ENCODE peak calls at places on chromosome 19, in six cellular contexts. S is left ventricle myocardium inferior, U is breast epithelium, Z is tibial nerve, B is endothelial cell of umbilical vein, M is heart right ventricle. T is an unnamed sample.

GRCh38 chr19:2659856-2660432 is 42.5 kb downstream of the GNG7 start:
- DNase-seq in M (no peak), Z (no peak), U (no peak), B (no peak), S (no peak), T (no peak)

GRCh38 chr19:3466630-3467029 is 13.7 kb downstream of the SMIM24 start:
- DNase-seq in U (peak; percentile 88), B (no peak), M (peak; percentile 31), Z (no peak), S (no peak), T (no peak)

GRCh38 chr19:14476663-14477401 is 1.7 kb upstream of the PTGER1 start:
- DNase-seq in U (no peak), S (no peak), B (no peak), Z (no peak), M (no peak), T (peak; percentile 68)

GRCh38 chr19:6997679-6998445 is 23.4 kb downstream of the MBD3L2B start:
- DNase-seq in M (no peak), B (no peak), S (no peak), U (no peak), Z (no peak), T (no peak)

GRCh38 chr19:13010992-13011652 is 15.8 kb downstream of the NFIX start:
- DNase-seq in M (no peak), Z (no peak), B (no peak), S (no peak), U (no peak), T (no peak)

GRCh38 chr19:38034153-38034835 is 127.3 kb downstream of the SIPA1L3 start:
- DNase-seq in M (no peak), U (no peak), B (no peak), Z (no peak), S (no peak), T (peak; percentile 86)

GRCh38 chr19:22118132-22118531 is 65.8 kb downstream of the ZNF257 start:
- DNase-seq in B (no peak), U (no peak), M (no peak), S (no peak), Z (no peak), T (no peak)

GRCh38 chr19:10748195-10748923 is 30.5 kb downstream of the DNM2 start:
- DNase-seq in U (no peak), M (no peak), S (no peak), B (no peak), Z (no peak), T (no peak)

GRCh38 chr19:15266683-15267082 is 34.4 kb upstream of the EPHX3 start:
- DNase-seq in Z (no peak), U (no peak), B (no peak), M (no peak), S (no peak), T (no peak)

GRCh38 chr19:49486710-49487276 is 615 bp upstream of the RPL13A start:
- DNase-seq in Z (no peak), B (no peak), S (no peak), M (no peak), U (no peak), T (no peak)
- H3K27ac ChIP-seq in Z (peak overlapping the region; percentile 91), B (no peak overlapping the region), S (peak overlapping the region; percentile 93), M (peak overlapping the region; percentile 83), U (peak overlapping the region; percentile 80), T (peak overlapping the region; percentile 49)

GRCh38 chr19:51016798-51017683 is 2.5 kb downstream of the KLK10 start:
- DNase-seq in B (peak; percentile 39), U (peak; percentile 81), Z (peak; percentile 21), M (peak; percentile 23), S (no peak), T (no peak)
- H3K4me3 ChIP-seq in B (no peak overlapping the region), U (peak overlapping the region; percentile 80), Z (no peak overlapping the region), M (no peak overlapping the region), S (peak overlapping the region; percentile 53), T (no peak overlapping the region)

GRCh38 chr19:56087647-56088346 is 33.3 kb downstream of the ZNF787 start:
- DNase-seq in Z (no peak), U (no peak), S (no peak), M (peak; percentile 40), B (no peak), T (no peak)
- H3K27ac ChIP-seq in Z (no peak overlapping the region), U (no peak overlapping the region), S (peak overlapping the region; percentile 53), M (peak overlapping the region; percentile 51), B (no peak overlapping the region), T (no peak overlapping the region)

GRCh38 chr19:57746580-57747471 is at the start of gene ZNF776:
- DNase-seq in B (peak; percentile 93), S (peak; percentile 78), M (peak; percentile 92), Z (peak; percentile 55), U (peak; percentile 84), T (peak; percentile 85)

GRCh38 chr19:57747472-57747807 is 825 bp downstream of the ZNF776 start:
- DNase-seq in S (no peak), B (no peak), Z (no peak), M (no peak), U (no peak), T (no peak)

GRCh38 chr19:57748029-57748428 is 1.4 kb downstream of the ZNF776 start:
- DNase-seq in S (no peak), M (no peak), B (no peak), U (no peak), Z (no peak), T (no peak)
- H3K4me3 ChIP-seq in S (peak overlapping the region; percentile 90), M (peak overlapping the region; percentile 93), B (no peak overlapping the region), U (peak overlapping the region; percentile 98), Z (no peak overlapping the region), T (no peak overlapping the region)

GRCh38 chr19:1263198-1263597 is 5.9 kb upstream of the CIRBP start:
- DNase-seq in M (no peak), U (no peak), Z (no peak), S (no peak), B (no peak), T (no peak)
- H3K27ac ChIP-seq in M (peak overlapping the region; percentile 100), U (peak overlapping the region; percentile 97), Z (peak overlapping the region; percentile 99), S (peak overlapping the region; percentile 100), B (no peak overlapping the region), T (no peak overlapping the region)

GRCh38 chr19:575527-576506 is 3.4 kb downstream of the BSG start:
- DNase-seq in S (peak; percentile 81), Z (no peak), U (no peak), M (peak; percentile 77), B (peak; percentile 50), T (peak; percentile 44)

GRCh38 chr19:572140-572890 is at the start of gene BSG:
- DNase-seq in M (peak; percentile 98), S (peak; percentile 98), B (peak; percentile 97), Z (peak; percentile 97), U (peak; percentile 98), T (peak; percentile 88)

GRCh38 chr19:572891-573825 is 762 bp downstream of the BSG start:
- DNase-seq in Z (no peak), U (peak; percentile 36), S (peak; percentile 43), M (peak; percentile 58), B (peak; percentile 55), T (no peak)

GRCh38 chr19:576768-577438 is 4.5 kb downstream of the BSG start:
- DNase-seq in S (no peak), U (no peak), M (no peak), Z (no peak), B (no peak), T (no peak)

GRCh38 chr19:574658-575526 is 2.5 kb downstream of the BSG start:
- DNase-seq in U (no peak), M (peak; percentile 66), B (peak; percentile 26), Z (no peak), S (peak; percentile 75), T (peak; percentile 58)
- H3K4me3 ChIP-seq in U (peak overlapping the region; percentile 63), M (peak overlapping the region; percentile 88), B (no peak overlapping the region), Z (peak overlapping the region; percentile 16), S (peak overlapping the region; percentile 100), T (peak overlapping the region; percentile 30)

GRCh38 chr19:47035127-47035494 is 13.3 kb downstream of the TMEM160 start:
- DNase-seq in U (no peak), M (no peak), S (no peak), Z (no peak), B (no peak), T (no peak)
- H3K27ac ChIP-seq in U (peak overlapping the region; percentile 62), M (no peak overlapping the region), S (no peak overlapping the region), Z (no peak overlapping the region), B (no peak overlapping the region), T (peak overlapping the region; percentile 11)